ENCODE peak calls at places on chromosomes 1 and 21, in five cellular contexts. M, Z, K, Q and W are unnamed samples.

GRCh38 chr1:27435566-27436203 is 43.3 kb downstream of the GPR3 start:
- DNase-seq in K (no peak), Z (no peak), Q (no peak), M (no peak), W (no peak)

GRCh38 chr21:26194811-26195251 is 24.3 kb upstream of the APP start:
- DNase-seq in M (no peak), K (no peak), Z (no peak), Q (no peak), W (no peak)

GRCh38 chr1:1300352-1300739 is 7.4 kb downstream of the ACAP3 start:
- DNase-seq in Q (no peak), Z (no peak), M (no peak), K (no peak), W (no peak)

GRCh38 chr1:45552309-45552708 is 1.7 kb downstream of the AKR1A1 start:
- DNase-seq in Z (peak; percentile 14), M (no peak), K (no peak), Q (no peak), W (peak; percentile 48)

GRCh38 chr1:240350910-240351331 is 259.2 kb downstream of the FMN2 start:
- DNase-seq in Z (no peak), K (no peak), M (no peak), Q (no peak), W (no peak)

GRCh38 chr1:111952258-111952657 is 37.2 kb downstream of the KCND3 start:
- DNase-seq in M (no peak), Z (no peak), K (no peak), Q (no peak), W (no peak)

GRCh38 chr1:192474080-192474683 is 101.4 kb upstream of the RGS1 start:
- DNase-seq in Q (peak; percentile 15), M (no peak), K (no peak), Z (no peak), W (no peak)

GRCh38 chr1:100552031-100552430 is 14.1 kb downstream of the GPR88 start:
- DNase-seq in Q (no peak), M (no peak), Z (no peak), K (no peak), W (no peak)

GRCh38 chr21:32807717-32808380 is 36.3 kb upstream of the PAXBP1 start:
- DNase-seq in Q (no peak), M (no peak), Z (no peak), K (no peak), W (no peak)

GRCh38 chr1:175874081-175874480 is 130.7 kb upstream of the TNR start:
- DNase-seq in Z (no peak), Q (no peak), M (no peak), K (no peak), W (no peak)

GRCh38 chr21:44443291-44443890 is 11.9 kb upstream of the LRRC3 start:
- DNase-seq in Z (no peak), M (no peak), Q (no peak), K (no peak), W (peak; percentile 16)

GRCh38 chr1:21703318-21703963 is 34.3 kb upstream of the RAP1GAP start:
- DNase-seq in Z (no peak), K (no peak), Q (no peak), M (no peak), W (no peak)

GRCh38 chr1:94090761-94091160 is 30.2 kb downstream of the ABCA4 start:
- DNase-seq in M (no peak), Z (no peak), Q (no peak), K (no peak), W (no peak)

GRCh38 chr1:1775364-1776226 is 2.7 kb downstream of the NADK start:
- DNase-seq in Q (no peak), K (no peak), M (no peak), Z (no peak), W (peak; percentile 48)

GRCh38 chr1:246768403-246769020 is 44.3 kb downstream of the SCCPDH start:
- DNase-seq in Q (no peak), K (no peak), Z (no peak), M (no peak), W (no peak)

GRCh38 chr1:108732398-108732797 is 14.1 kb upstream of the STXBP3 start:
- DNase-seq in Q (no peak), M (no peak), Z (no peak), K (no peak), W (no peak)

GRCh38 chr1:28507247-28507645 is 1.4 kb downstream of the RCC1 start:
- DNase-seq in K (no peak), Z (no peak), M (no peak), Q (no peak), W (no peak)

GRCh38 chr21:36385909-36386642 is 884 bp downstream of the CHAF1B start:
- DNase-seq in M (no peak), Q (no peak), K (no peak), Z (no peak), W (no peak)

GRCh38 chr1:153630384-153630783 is 2.1 kb downstream of the S100A1 start:
- DNase-seq in Z (no peak), K (no peak), Q (no peak), M (no peak), W (no peak)

GRCh38 chr1:116574581-116575291 is 3.9 kb upstream of the CD58 start:
- DNase-seq in K (peak; percentile 26), Q (peak; percentile 45), Z (peak; percentile 61), M (peak; percentile 47), W (no peak)

GRCh38 chr1:14371806-14372497 is 226.5 kb upstream of the KAZN start:
- DNase-seq in K (no peak), M (no peak), Z (no peak), Q (no peak), W (no peak)